ENCODE peak calls at places on chromosome 21, in five cellular contexts. U, Z, D, W and L are unnamed samples.

GRCh38 chr21:36747815-36748381 is 49.0 kb downstream of the SIM2 start:
- DNase-seq in U (peak; percentile 68), Z (peak; percentile 85), D (peak; percentile 93), W (no peak), L (no peak)

GRCh38 chr21:45932922-45933502 is 48.6 kb upstream of the COL6A1 start:
- DNase-seq in U (no peak), Z (no peak), D (no peak), W (no peak), L (peak; percentile 30)

GRCh38 chr21:15281714-15282113 is 216.9 kb upstream of the NRIP1 start:
- DNase-seq in U (no peak), Z (no peak), D (no peak), W (no peak), L (no peak)

GRCh38 chr21:20030390-20030789 is 967.8 kb upstream of the NCAM2 start:
- DNase-seq in U (no peak), Z (no peak), D (no peak), W (no peak), L (no peak)

GRCh38 chr21:15592271-15592860 is 137.4 kb upstream of the USP25 start:
- DNase-seq in U (peak; percentile 56), Z (peak; percentile 35), D (peak; percentile 25), W (peak; percentile 89), L (peak; percentile 50)

GRCh38 chr21:36717901-36718465 is 19.1 kb downstream of the SIM2 start:
- DNase-seq in U (no peak), Z (no peak), D (no peak), W (no peak), L (no peak)

GRCh38 chr21:17829472-17829871 is 10.3 kb upstream of the C21orf91 start:
- DNase-seq in U (peak; percentile 69), Z (no peak), D (no peak), W (no peak), L (no peak)

GRCh38 chr21:37845535-37845934 is 70.7 kb downstream of the KCNJ6 start:
- DNase-seq in U (no peak), Z (no peak), D (no peak), W (no peak), L (no peak)

GRCh38 chr21:37139902-37140301 is 66.8 kb downstream of the TTC3 start:
- DNase-seq in U (peak; percentile 36), Z (peak; percentile 30), D (peak; percentile 87), W (no peak), L (no peak)

GRCh38 chr21:29055080-29055479 is 18.4 kb downstream of the CCT8 start:
- DNase-seq in U (no peak), Z (no peak), D (no peak), W (no peak), L (no peak)

GRCh38 chr21:29053011-29053553 is 20.4 kb downstream of the CCT8 start:
- DNase-seq in U (no peak), Z (no peak), D (no peak), W (no peak), L (no peak)

GRCh38 chr21:29053656-29054055 is 19.8 kb downstream of the CCT8 start:
- DNase-seq in U (no peak), Z (no peak), D (no peak), W (no peak), L (no peak)

GRCh38 chr21:29056538-29057050 is 16.9 kb downstream of the CCT8 start:
- DNase-seq in U (peak; percentile 19), Z (no peak), D (no peak), W (no peak), L (no peak)

GRCh38 chr21:29056005-29056404 is 17.4 kb downstream of the CCT8 start:
- DNase-seq in U (peak; percentile 21), Z (no peak), D (no peak), W (peak; percentile 57), L (no peak)
- H3F3A ChIP-seq in U (peaks cover 62% of the 10 kb centered on the region), Z (peaks cover 17% of the 10 kb centered on the region), D (peaks cover 42% of the 10 kb centered on the region), W (peaks cover 5% of the 10 kb centered on the region), L (peaks cover 13% of the 10 kb centered on the region)

GRCh38 chr21:33562389-33562788 is 19.6 kb downstream of the SON start:
- DNase-seq in U (no peak), Z (no peak), D (no peak), W (no peak), L (no peak)
- H3F3A ChIP-seq in U (peaks cover 55% of the 10 kb centered on the region), Z (no peaks in the 10 kb centered on the region), D (peaks cover 58% of the 10 kb centered on the region), W (no peaks in the 10 kb centered on the region), L (peaks cover 11% of the 10 kb centered on the region)

DNA sequence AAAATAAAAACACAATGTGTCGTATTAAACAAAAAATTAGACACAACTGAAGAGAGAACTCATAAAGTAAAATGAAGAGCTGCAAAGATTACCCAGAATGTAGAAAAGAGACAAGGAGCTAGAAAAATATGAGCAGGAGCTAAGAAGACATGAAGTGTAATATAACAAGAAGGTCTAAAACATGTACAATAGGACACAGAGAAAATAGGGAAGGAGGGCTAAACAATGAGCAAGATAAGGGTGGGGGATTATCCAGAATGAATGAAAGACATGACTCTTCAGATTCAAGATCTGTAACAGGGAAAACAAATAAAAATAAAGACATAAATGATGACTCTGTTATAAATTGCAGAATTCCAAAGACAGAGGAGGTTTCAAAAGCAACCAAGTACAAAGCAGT is 38.3 kb downstream of the PRDM15 start:
- DNase-seq in U (no peak), Z (no peak), D (no peak), W (no peak), L (no peak)
- H3F3A ChIP-seq in U (no peaks in the 10 kb centered on the region), Z (no peaks in the 10 kb centered on the region), D (no peaks in the 10 kb centered on the region), W (no peaks in the 10 kb centered on the region), L (no peaks in the 10 kb centered on the region)

GRCh38 chr21:34973685-34974084 is 75.4 kb downstream of the RUNX1 start:
- DNase-seq in U (no peak), Z (no peak), D (no peak), W (no peak), L (no peak)

GRCh38 chr21:34977333-34977732 is 71.8 kb downstream of the RUNX1 start:
- DNase-seq in U (no peak), Z (no peak), D (no peak), W (no peak), L (no peak)

GRCh38 chr21:34970566-34970965 is 78.5 kb downstream of the RUNX1 start:
- DNase-seq in U (no peak), Z (no peak), D (no peak), W (no peak), L (no peak)

GRCh38 chr21:34971656-34972055 is 77.4 kb downstream of the RUNX1 start:
- DNase-seq in U (no peak), Z (no peak), D (no peak), W (no peak), L (no peak)

GRCh38 chr21:34974162-34974981 is 74.7 kb downstream of the RUNX1 start:
- DNase-seq in U (no peak), Z (no peak), D (no peak), W (no peak), L (peak; percentile 99)
- H3F3A ChIP-seq in U (no peaks in the 10 kb centered on the region), Z (no peaks in the 10 kb centered on the region), D (no peaks in the 10 kb centered on the region), W (no peaks in the 10 kb centered on the region), L (peaks cover 14% of the 10 kb centered on the region)

DNA sequence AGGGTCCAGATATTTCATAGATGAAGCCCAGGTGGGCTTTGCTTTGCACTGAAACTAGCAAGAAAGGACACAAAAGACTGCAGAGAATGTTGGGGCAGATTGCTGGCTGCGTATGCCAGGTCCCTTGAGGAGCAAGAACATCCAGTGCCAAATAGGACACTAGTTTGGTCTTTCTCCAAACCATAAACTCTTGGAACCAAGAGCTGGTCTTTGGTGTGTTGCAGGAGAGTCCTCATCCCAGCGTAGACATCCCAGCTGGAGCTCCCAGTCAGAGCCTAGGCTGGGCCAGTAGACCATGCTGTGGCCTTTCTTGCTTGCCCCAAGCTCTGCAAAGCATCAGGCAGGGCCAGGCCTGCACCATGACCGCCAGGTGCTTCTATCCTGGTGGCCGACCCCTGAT is 87.5 kb downstream of the ATP5PO start:
- DNase-seq in U (no peak), Z (no peak), D (no peak), W (no peak), L (no peak)
- H3F3A ChIP-seq in U (peaks cover 10% of the 10 kb centered on the region), Z (peaks cover 6% of the 10 kb centered on the region), D (peaks cover 3% of the 10 kb centered on the region), W (no peaks in the 10 kb centered on the region), L (no peaks in the 10 kb centered on the region)

DNA sequence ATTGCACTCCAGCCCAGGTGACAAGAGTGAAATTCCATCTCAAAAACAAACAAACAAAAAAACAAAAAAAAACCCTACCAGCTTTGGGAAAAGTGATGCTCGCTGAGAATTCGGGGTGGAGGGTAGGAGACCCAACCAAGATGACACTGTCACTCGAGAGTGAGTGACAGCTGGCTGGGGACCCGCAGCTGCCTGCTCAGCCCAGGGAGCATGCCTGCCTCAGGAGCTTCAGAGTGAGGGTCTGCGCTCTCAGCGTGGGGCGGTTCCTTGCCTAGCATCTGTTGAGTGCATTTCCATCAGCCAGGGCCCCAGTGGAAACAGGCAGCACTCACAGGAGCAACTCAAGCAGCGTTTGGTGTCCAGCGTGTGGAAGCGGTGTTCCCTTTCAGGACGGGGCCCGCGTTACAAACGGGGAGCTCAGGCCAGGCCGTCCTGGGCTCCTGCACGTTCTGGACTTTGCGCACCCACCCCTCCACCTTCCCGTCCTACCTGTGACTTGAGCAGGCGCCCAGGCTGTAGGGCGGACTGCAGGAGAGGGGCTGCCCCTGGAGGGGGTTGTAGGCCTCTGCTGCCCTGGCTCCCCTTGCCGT is 5.9 kb downstream of the CSTB start:
- DNase-seq in U (no peak), Z (no peak), D (no peak), W (no peak), L (no peak)
- H3F3A ChIP-seq in U (no peaks in the 10 kb centered on the region), Z (peaks cover 6% of the 10 kb centered on the region), D (peaks cover 26% of the 10 kb centered on the region), W (peaks cover 16% of the 10 kb centered on the region), L (peaks cover 37% of the 10 kb centered on the region)

GRCh38 chr21:39314155-39315027 is 959 bp upstream of the BRWD1 start:
- DNase-seq in U (peak; percentile 86), Z (peak; percentile 75), D (no peak), W (peak; percentile 62), L (peak; percentile 58)

GRCh38 chr21:39316729-39317128 is 3.3 kb upstream of the BRWD1 start:
- DNase-seq in U (peak; percentile 17), Z (no peak), D (no peak), W (peak; percentile 31), L (no peak)

GRCh38 chr21:39316062-39316461 is 2.6 kb upstream of the BRWD1 start:
- DNase-seq in U (peak; percentile 19), Z (no peak), D (no peak), W (no peak), L (peak; percentile 56)

GRCh38 chr21:39317134-39318090 is 4.0 kb upstream of the BRWD1 start:
- DNase-seq in U (no peak), Z (no peak), D (no peak), W (peak; percentile 15), L (no peak)

DNA sequence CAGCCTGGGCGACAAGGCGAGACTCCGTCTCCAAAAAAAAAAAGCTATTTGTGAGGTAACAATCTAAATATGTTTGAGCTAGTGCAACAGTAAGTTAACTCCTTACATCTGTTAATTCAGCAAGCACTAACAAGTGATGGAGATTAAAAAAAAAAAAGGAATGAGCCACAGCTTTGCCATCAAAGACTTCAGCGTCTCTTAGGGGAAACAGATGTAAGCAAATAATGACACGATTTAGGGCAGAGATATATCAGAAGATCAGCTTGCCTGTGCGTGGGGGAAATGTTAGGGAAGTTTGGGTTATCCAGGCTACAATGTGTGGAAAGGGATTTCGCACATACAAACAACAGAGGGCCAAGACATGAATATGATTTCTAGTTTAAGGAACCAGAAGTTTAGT is 2.2 kb upstream of the BRWD1 start:
- DNase-seq in U (no peak), Z (no peak), D (no peak), W (no peak), L (no peak)
- H3F3A ChIP-seq in U (peaks cover 33% of the 10 kb centered on the region), Z (peaks cover 4% of the 10 kb centered on the region), D (peaks cover 9% of the 10 kb centered on the region), W (no peaks in the 10 kb centered on the region), L (peaks cover 20% of the 10 kb centered on the region)

GRCh38 chr21:31072486-31072885 is 34.2 kb upstream of the KRTAP19-8 start:
- DNase-seq in U (no peak), Z (no peak), D (no peak), W (no peak), L (no peak)
- H3F3A ChIP-seq in U (no peaks in the 10 kb centered on the region), Z (no peaks in the 10 kb centered on the region), D (no peaks in the 10 kb centered on the region), W (no peaks in the 10 kb centered on the region), L (no peaks in the 10 kb centered on the region)

GRCh38 chr21:42063578-42064521 is 7.3 kb upstream of the UMODL1 start:
- DNase-seq in U (no peak), Z (peak; percentile 20), D (peak; percentile 39), W (peak; percentile 56), L (peak; percentile 98)
- H3F3A ChIP-seq in U (no peaks in the 10 kb centered on the region), Z (no peaks in the 10 kb centered on the region), D (no peaks in the 10 kb centered on the region), W (no peaks in the 10 kb centered on the region), L (peaks cover 55% of the 10 kb centered on the region)